ENCODE peak calls at places on chromosomes 2 and 18, in eight cellular contexts. E, S, R, W, B, M, Y and N are unnamed samples.

GRCh38 chr2:168705534-168706470 is 96.6 kb upstream of the NOSTRIN start:
- DNase-seq in W (peak), B (no peak), S (no peak), R (no peak), M (no peak), E (no peak), Y (no peak), N (no peak)

GRCh38 chr2:236730393-236730792 is 160.8 kb downstream of the ACKR3 start:
- DNase-seq in B (no peak), W (no peak), S (no peak), E (no peak), M (no peak), Y (no peak), R (no peak), N (no peak)

GRCh38 chr2:68157002-68157401 is 686 bp upstream of the PNO1 start:
- DNase-seq in S (no peak), W (no peak), M (peak), B (peak), R (no peak), E (no peak), Y (no peak), N (peak)

GRCh38 chr18:67047334-67047733 is 443.4 kb upstream of the CDH19 start:
- DNase-seq in B (no peak), S (no peak), E (no peak), W (no peak), Y (no peak), M (no peak), R (no peak), N (no peak)

GRCh38 chr2:218259099-218259921 is 1.5 kb upstream of the GPBAR1 start:
- DNase-seq in R (no peak), M (peak), B (no peak), S (peak), W (peak), E (no peak), Y (no peak), N (no peak)

GRCh38 chr18:13500891-13501887 is 225.2 kb downstream of the FAM210A start:
- DNase-seq in E (peak), M (no peak), S (peak), B (no peak), Y (peak), W (peak), R (no peak), N (no peak)

GRCh38 chr2:142718731-142719130 is 158.7 kb upstream of the KYNU start:
- DNase-seq in W (no peak), Y (no peak), R (no peak), S (no peak), M (no peak), B (no peak), E (no peak), N (no peak)

GRCh38 chr2:26670171-26670570 is 22.4 kb upstream of the KCNK3 start:
- DNase-seq in M (no peak), W (peak), S (peak), R (no peak), E (no peak), B (no peak), Y (no peak), N (no peak)

GRCh38 chr2:105786231-105787230 is 41.8 kb downstream of the NCK2 start:
- DNase-seq in B (no peak), R (no peak), E (no peak), Y (no peak), W (no peak), S (no peak), M (peak), N (no peak)